ENCODE peak calls at places on chromosomes 16 and 17, in eight cellular contexts. H is right lobe of liver; F is WTC11; K is HFF-Myc; N is CD8-positive, alpha-beta T cell; V is type B pancreatic cell; A is prostate gland; L is GM12878. T is an unnamed sample.

GRCh38 chr17:3750926-3751325 is 27.2 kb downstream of the HASPIN start:
- DNase-seq in H (no peak), F (no peak), K (no peak), N (peak; percentile 53), V (no peak), A (no peak), L (no peak), T (no peak)

GRCh38 chr17:9240659-9241370 is 219.5 kb downstream of the NTN1 start:
- DNase-seq in H (peak; percentile 61), F (peak; percentile 65), K (no peak), N (no peak), V (no peak), A (peak; percentile 55), L (no peak), T (peak; percentile 45)

GRCh38 chr16:11408261-11408660 is 63.0 kb downstream of the RMI2 start:
- DNase-seq in H (no peak), F (no peak), K (no peak), N (no peak), V (no peak), A (no peak), L (no peak), T (no peak)

GRCh38 chr17:1563786-1564613 is 1.4 kb upstream of the PITPNA start:
- DNase-seq in H (no peak), F (no peak), K (no peak), N (no peak), V (no peak), A (no peak), L (no peak), T (no peak)

GRCh38 chr16:17845031-17845430 is 374.3 kb upstream of the XYLT1 start:
- DNase-seq in H (no peak), F (no peak), K (no peak), N (no peak), V (no peak), A (no peak), L (no peak), T (no peak)

GRCh38 chr16:87874639-87875472 is 5.5 kb upstream of the SLC7A5 start:
- DNase-seq in H (no peak), F (peak; percentile 55), K (no peak), N (no peak), V (no peak), A (no peak), L (no peak), T (no peak)

GRCh38 chr17:44961921-44962350 is 6.2 kb downstream of the C1QL1 start:
- DNase-seq in H (no peak), F (peak; percentile 54), K (no peak), N (no peak), V (no peak), A (no peak), L (no peak), T (no peak)

GRCh38 chr16:51159296-51159695 is 8.2 kb upstream of the SALL1 start:
- DNase-seq in H (no peak), F (no peak), K (no peak), N (no peak), V (no peak), A (no peak), L (no peak), T (no peak)

GRCh38 chr17:75105269-75106080 is 4.3 kb upstream of the ARMC7 start:
- DNase-seq in H (peak; percentile 66), F (peak; percentile 80), K (no peak), N (no peak), V (no peak), A (peak; percentile 70), L (no peak), T (peak; percentile 83)

GRCh38 chr16:53220585-53220984 is 165.8 kb downstream of the CHD9 start:
- DNase-seq in H (no peak), F (no peak), K (no peak), N (no peak), V (no peak), A (no peak), L (no peak), T (no peak)

GRCh38 chr16:15509051-15509592 is 74.7 kb downstream of the BMERB1 start:
- DNase-seq in H (no peak), F (no peak), K (no peak), N (no peak), V (no peak), A (no peak), L (no peak), T (no peak)

GRCh38 chr17:2723997-2724782 is 12.6 kb upstream of the CLUH start:
- DNase-seq in H (no peak), F (peak; percentile 80), K (no peak), N (no peak), V (no peak), A (no peak), L (no peak), T (peak; percentile 60)

GRCh38 chr16:77784441-77785356 is 3.7 kb upstream of the VAT1L start:
- DNase-seq in H (no peak), F (no peak), K (no peak), N (no peak), V (no peak), A (no peak), L (no peak), T (no peak)

DNA sequence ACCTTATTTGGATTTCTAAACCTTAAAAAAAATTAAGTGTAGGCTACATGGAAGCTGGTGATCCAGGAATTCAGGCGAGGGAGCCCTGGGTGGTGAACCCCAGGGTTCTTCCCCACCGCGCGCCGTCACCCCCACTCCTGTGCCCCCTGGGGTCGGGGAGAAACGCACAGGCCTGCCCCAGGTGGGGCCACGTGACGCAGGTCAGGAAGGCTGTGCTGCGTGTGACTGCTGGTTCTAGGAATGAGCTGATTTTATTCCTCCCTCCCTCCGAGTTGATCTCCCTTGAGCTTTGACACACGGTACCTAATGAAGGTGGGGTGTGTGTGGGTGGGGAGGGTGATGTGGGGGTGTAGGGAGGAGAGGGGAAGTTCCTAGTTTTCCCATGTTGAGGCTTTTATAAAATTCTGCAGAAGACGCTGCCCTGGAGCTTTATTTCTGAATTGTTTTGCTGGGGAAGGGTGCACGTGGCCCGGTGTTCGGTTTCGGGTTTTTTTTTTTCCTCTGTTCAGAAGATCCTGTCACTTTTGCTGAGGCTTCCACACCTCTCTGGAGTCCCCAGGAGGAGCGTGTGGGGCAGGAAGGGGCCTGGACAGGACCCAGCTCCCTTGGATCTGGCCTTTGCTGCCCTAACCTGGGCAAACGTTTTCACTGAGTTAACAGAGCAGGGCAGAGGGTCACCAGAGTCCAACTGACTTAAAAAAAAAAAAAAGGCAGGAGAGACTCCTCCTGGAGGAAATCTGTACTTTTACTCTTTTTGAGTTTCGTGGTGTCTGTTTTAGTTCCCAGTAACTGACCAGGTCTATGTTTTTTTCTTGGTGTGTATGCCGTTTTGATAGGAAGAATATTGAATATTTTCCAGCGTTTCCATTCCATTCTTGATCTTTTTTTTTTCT is 55.8 kb upstream of the GSE1 start:
- DNase-seq in H (peak; percentile 89), F (no peak), K (no peak), N (no peak), V (no peak), A (no peak), L (no peak), T (no peak)
- TF ChIP-seq CTCF in H (peak; percentile 40), F (no peak), K (no peak), N (no peak), V (peak; percentile 46), A (peak; percentile 18), L (no peak), T (peak; percentile 6)

DNA sequence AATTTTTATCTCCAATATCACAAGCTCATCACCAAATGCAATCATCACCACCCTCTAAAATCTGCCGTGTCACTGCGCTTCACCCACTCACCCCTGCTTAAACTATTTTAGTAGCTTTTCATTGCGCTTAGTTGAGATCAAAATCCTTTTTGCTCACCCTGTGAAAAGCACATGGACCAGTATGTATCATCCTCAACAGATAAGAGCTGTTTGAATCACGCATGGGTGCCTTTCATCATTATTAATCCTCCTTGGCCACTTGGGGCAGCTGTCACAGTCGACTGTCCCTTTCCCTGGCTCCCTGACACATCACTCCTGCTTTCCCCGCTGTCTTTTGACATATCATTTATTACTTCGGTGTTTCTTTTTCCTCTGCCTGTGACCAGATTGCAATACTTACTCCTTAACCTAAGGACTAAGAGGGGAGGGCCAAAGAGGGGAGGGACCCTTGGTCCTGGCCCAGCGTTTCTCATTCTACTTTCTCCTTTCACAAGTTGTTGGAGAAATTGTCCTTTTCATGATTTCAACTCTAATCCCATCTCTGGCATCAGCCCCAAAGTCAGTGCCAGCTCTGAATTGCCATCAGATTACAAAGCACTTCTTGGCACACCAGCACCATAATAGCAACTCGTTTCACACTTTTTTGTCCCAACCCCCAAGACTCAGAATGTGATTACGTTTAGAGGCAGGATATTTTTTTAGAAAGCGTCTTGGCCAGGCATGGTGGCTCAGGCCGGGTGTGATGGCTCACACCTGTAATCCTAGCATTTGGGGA is 8.6 kb upstream of the KDM6B start:
- DNase-seq in H (no peak), F (no peak), K (no peak), N (no peak), V (no peak), A (no peak), L (no peak), T (no peak)
- TF ChIP-seq CTCF in H (no peak), F (no peak), K (no peak), N (peak; percentile 10), V (no peak), A (no peak), L (no peak), T (no peak)

DNA sequence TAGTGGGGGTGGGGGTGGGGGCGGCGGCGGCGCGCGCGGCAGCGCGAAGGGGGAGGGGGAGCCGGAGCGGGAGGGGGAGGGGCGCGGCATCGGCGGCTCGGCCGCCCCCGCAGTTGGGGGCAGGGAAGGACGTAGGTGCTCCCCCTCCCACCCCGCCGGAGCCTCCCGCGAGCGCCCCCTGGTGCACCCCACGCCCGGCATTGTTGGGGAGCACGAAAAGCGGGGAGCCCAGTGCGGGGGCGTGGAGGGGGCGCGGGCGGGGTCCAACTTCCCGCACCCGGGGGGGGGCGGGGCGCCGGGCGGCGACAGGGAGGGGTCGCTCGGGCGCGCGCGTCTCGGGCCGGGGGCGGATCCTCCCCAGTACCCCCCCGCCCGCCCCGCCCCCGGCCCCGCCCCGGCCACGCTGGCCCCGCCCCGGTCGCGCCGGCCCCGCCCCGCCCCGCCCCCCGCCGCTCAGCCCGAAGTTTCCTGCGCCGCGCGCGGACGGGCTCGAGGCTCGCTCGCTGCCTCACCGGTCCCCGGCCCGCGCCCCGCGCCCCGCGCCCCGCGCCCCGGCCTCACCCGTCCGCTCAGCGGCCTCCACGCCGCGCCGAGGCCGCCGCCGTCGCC is at the start of gene CACNA1H:
- DNase-seq in H (no peak), F (peak; percentile 63), K (no peak), N (peak; percentile 32), V (no peak), A (no peak), L (no peak), T (peak; percentile 49)
- TF ChIP-seq CTCF in H (no peak), F (peak; percentile 23), K (peak; percentile 3), N (peak; percentile 44), V (peak; percentile 73), A (no peak), L (no peak), T (peak; percentile 48)

DNA sequence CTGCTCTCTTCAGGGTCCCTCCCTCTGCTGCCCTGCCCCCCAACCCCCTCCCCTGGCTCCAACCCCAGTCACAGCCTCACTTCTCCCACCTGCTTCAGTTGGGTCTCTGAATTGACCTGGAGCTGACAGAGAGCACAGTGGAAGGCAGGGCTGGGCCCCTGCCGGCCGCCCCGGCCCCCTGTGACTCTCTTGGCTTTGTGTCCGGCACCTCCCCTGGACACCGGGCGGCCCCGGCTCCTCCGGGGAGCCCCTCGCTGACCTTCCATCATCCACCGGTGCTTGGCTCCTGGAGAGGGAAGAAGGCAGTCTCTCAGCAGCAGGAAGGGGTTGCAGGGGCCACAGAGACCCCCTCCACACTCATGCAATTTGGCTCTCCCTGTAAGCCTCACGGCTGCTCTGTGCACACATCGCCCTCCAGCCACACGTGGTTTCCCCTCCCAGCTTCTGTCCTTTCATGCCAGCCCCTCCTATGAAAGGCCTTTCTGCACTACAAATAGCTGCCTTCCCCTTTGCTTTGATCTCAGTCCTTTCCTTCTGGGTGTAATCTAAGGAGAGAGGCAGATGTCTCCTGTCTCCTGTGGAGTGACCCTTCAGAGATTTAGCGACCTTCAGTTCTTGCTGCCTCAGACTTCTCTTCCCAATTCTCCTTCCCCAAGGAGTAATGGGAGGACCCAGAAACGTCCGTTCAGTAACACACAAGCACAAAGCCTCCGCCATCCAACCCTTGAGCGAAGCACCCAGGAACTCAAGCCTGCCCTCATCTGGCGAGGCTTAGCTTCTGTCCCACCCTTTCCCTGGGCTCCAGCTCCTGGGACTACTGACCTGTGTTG is 8.3 kb downstream of the NKIRAS2 start:
- DNase-seq in H (no peak), F (peak; percentile 76), K (no peak), N (no peak), V (no peak), A (no peak), L (no peak), T (no peak)
- TF ChIP-seq CTCF in H (peak; percentile 23), F (no peak), K (peak; percentile 25), N (no peak), V (peak; percentile 36), A (no peak), L (peak; percentile 24), T (no peak)